ENCODE peak calls at places on chromosomes 16 and 17, in nine cellular contexts. C is T1000, N is heart left ventricle, G is Daoy, B is AG04450, Q is HuH-7.5, X is epithelial cell of prostate, R is kidney tubule cell, I is tibial nerve. S is an unnamed sample.

GRCh38 chr16:29232811-29233704 is 173.5 kb downstream of the NPIPB11 start:
- DNase-seq in I (no peak), C (no peak), Q (no peak), G (no peak), X (no peak), N (no peak), R (no peak), B (no peak), S (no peak)

GRCh38 chr17:74176546-74177001 is 26.9 kb upstream of the RPL38 start:
- DNase-seq in B (no peak), R (peak), G (peak), N (peak), C (no peak), Q (peak), X (no peak), I (peak), S (peak)

GRCh38 chr17:42285346-42286050 is 2.8 kb upstream of the STAT5A start:
- DNase-seq in B (no peak), R (no peak), G (no peak), Q (no peak), N (no peak), X (no peak), I (no peak), C (no peak), S (no peak)

GRCh38 chr17:35433075-35433894 is 985 bp upstream of the SLFN12 start:
- DNase-seq in Q (peak), I (peak), G (peak), R (peak), C (peak), N (peak), X (peak), B (peak), S (peak)

GRCh38 chr17:39894681-39895376 is 23.6 kb downstream of the GSDMB start:
- DNase-seq in R (no peak), Q (no peak), X (no peak), B (no peak), N (no peak), C (no peak), G (no peak), I (no peak), S (no peak)

GRCh38 chr17:80526116-80526910 is 18.3 kb upstream of the RPTOR start:
- DNase-seq in G (no peak), B (no peak), C (no peak), Q (no peak), R (no peak), I (no peak), N (no peak), X (no peak), S (no peak)

GRCh38 chr17:44204453-44204882 is 4.8 kb upstream of the ATXN7L3 start:
- DNase-seq in G (peak), N (no peak), I (no peak), X (no peak), B (no peak), Q (no peak), R (no peak), C (no peak), S (no peak)

GRCh38 chr17:37168731-37169353 is 206.9 kb upstream of the C17orf78 start:
- DNase-seq in Q (no peak), I (no peak), G (no peak), R (no peak), N (no peak), X (no peak), B (no peak), C (no peak), S (no peak)

GRCh38 chr16:1310832-1311200 is 1.4 kb downstream of the UBE2I start:
- DNase-seq in C (no peak), N (no peak), I (no peak), B (no peak), G (no peak), Q (no peak), X (no peak), R (peak), S (peak)

GRCh38 chr16:72646615-72647014 is 401.3 kb downstream of the ZFHX3 start:
- DNase-seq in X (no peak), Q (no peak), G (no peak), C (no peak), R (no peak), I (no peak), B (no peak), N (no peak), S (no peak)

GRCh38 chr16:11627822-11628457 is 40.3 kb upstream of the SNN start:
- DNase-seq in G (peak), Q (no peak), B (no peak), C (no peak), N (no peak), R (peak), X (peak), I (no peak), S (no peak)

GRCh38 chr17:65518256-65518655 is 43.2 kb downstream of the AXIN2 start:
- DNase-seq in B (no peak), G (no peak), I (no peak), C (no peak), X (no peak), N (no peak), R (no peak), Q (no peak), S (no peak)

GRCh38 chr17:10713336-10713735 is 15.9 kb downstream of the ADPRM start:
- DNase-seq in G (no peak), X (no peak), N (no peak), Q (no peak), C (no peak), R (no peak), I (no peak), B (no peak), S (no peak)

GRCh38 chr17:80017226-80018010 is 18.3 kb downstream of the TBC1D16 start:
- DNase-seq in B (no peak), Q (no peak), N (no peak), I (no peak), G (no peak), R (no peak), X (no peak), C (no peak), S (no peak)

GRCh38 chr17:80758793-80759673 is 214.4 kb downstream of the RPTOR start:
- DNase-seq in G (no peak), X (no peak), N (no peak), I (no peak), B (no peak), C (no peak), Q (no peak), R (no peak), S (no peak)

GRCh38 chr17:75041656-75042280 is 5.0 kb downstream of the ATP5PD start:
- DNase-seq in B (no peak), C (no peak), Q (no peak), G (no peak), I (no peak), R (no peak), N (no peak), X (no peak), S (no peak)

GRCh38 chr16:1871974-1872635 is at the start of gene MEIOB:
- DNase-seq in Q (no peak), C (no peak), N (no peak), B (no peak), R (peak), I (no peak), X (no peak), G (peak), S (peak)

GRCh38 chr17:16923097-16923903 is 48.6 kb downstream of the TNFRSF13B start:
- DNase-seq in C (no peak), X (no peak), Q (no peak), G (no peak), N (no peak), B (no peak), R (no peak), I (no peak), S (no peak)

GRCh38 chr16:57736419-57737281 is 1.1 kb downstream of the KATNB1 start:
- DNase-seq in N (no peak), I (peak), C (peak), R (peak), Q (peak), X (no peak), G (peak), B (peak), S (peak)

GRCh38 chr17:3772764-3773163 is 28.2 kb downstream of the ITGAE start:
- DNase-seq in B (no peak), C (no peak), R (no peak), X (no peak), I (no peak), Q (no peak), N (no peak), G (no peak), S (no peak)

GRCh38 chr17:71764507-71764906 is 356.3 kb upstream of the SOX9 start:
- DNase-seq in R (peak), I (no peak), N (no peak), G (peak), X (no peak), Q (peak), C (no peak), B (no peak), S (peak)

GRCh38 chr16:2756288-2757015 is 4.0 kb downstream of the SRRM2 start:
- DNase-seq in C (no peak), G (no peak), B (no peak), N (no peak), I (no peak), R (no peak), Q (no peak), X (no peak), S (no peak)

GRCh38 chr16:85048921-85049562 is 21.4 kb downstream of the KIAA0513 start:
- DNase-seq in N (no peak), X (no peak), R (no peak), Q (no peak), B (no peak), G (no peak), C (no peak), I (no peak), S (no peak)

GRCh38 chr16:68235105-68235881 is 634 bp downstream of the ESRP2 start:
- DNase-seq in N (peak), C (no peak), B (no peak), X (no peak), I (no peak), R (peak), G (no peak), Q (no peak), S (peak)

GRCh38 chr16:23508589-23509440 is 1.5 kb downstream of the GGA2 start:
- DNase-seq in Q (no peak), C (no peak), N (no peak), I (no peak), B (no peak), R (peak), G (no peak), X (no peak), S (peak)

GRCh38 chr16:12899529-12900168 is 1.7 kb upstream of the SHISA9 start:
- DNase-seq in R (peak), B (no peak), I (no peak), G (no peak), N (no peak), C (no peak), Q (peak), X (no peak), S (no peak)

GRCh38 chr17:55641559-55642160 is 81.0 kb downstream of the TMEM100 start:
- DNase-seq in Q (no peak), I (peak), N (peak), B (peak), G (peak), X (no peak), C (no peak), R (peak), S (peak)

GRCh38 chr16:57039148-57039812 is 49.9 kb downstream of the NLRC5 start:
- DNase-seq in N (no peak), R (no peak), B (peak), X (no peak), C (no peak), Q (no peak), I (no peak), G (peak), S (no peak)

GRCh38 chr17:78559024-78559423 is 18.2 kb downstream of the DNAH17 start:
- DNase-seq in Q (no peak), B (no peak), G (no peak), C (no peak), I (no peak), X (no peak), R (no peak), N (no peak), S (no peak)

GRCh38 chr17:40909351-40909750 is 24.3 kb upstream of the KRT20 start:
- DNase-seq in N (peak), G (peak), X (peak), I (peak), C (peak), Q (peak), B (peak), R (peak), S (peak)

GRCh38 chr17:65177901-65178300 is 40.7 kb downstream of the RGS9 start:
- DNase-seq in N (no peak), B (no peak), C (no peak), X (no peak), R (peak), G (peak), Q (no peak), I (no peak), S (no peak)

GRCh38 chr16:74691093-74691855 is 9.4 kb downstream of the MLKL start:
- DNase-seq in B (no peak), R (no peak), N (no peak), Q (no peak), C (no peak), X (no peak), G (no peak), I (no peak), S (no peak)

GRCh38 chr16:66107661-66108060 is 258.8 kb upstream of the CDH5 start:
- DNase-seq in C (no peak), X (no peak), R (no peak), Q (no peak), N (no peak), G (peak), I (no peak), B (peak), S (no peak)

GRCh38 chr17:63406689-63407330 is 39.3 kb downstream of the CYB561 start:
- DNase-seq in N (peak), C (peak), X (peak), R (peak), B (peak), G (peak), I (peak), Q (peak), S (peak)

GRCh38 chr17:38981640-38982039 is 14.4 kb upstream of the FBXO47 start:
- DNase-seq in C (no peak), Q (no peak), G (no peak), N (no peak), X (no peak), I (no peak), B (no peak), R (no peak), S (no peak)

GRCh38 chr17:15038656-15039055 is 226.5 kb downstream of the PMP22 start:
- DNase-seq in B (no peak), N (no peak), Q (no peak), R (peak), C (peak), G (peak), X (peak), I (no peak), S (no peak)